ENCODE peak calls at places on chromosome 22, in four cellular contexts. F is cardiac muscle cell, I is fibroblast of villous mesenchyme, L is T follicular helper cell. N is an unnamed sample.
A peak's percentile ranks its signal among the peaks of the same experiment; 100 is the strongest.

GRCh38 chr22:20080445-20080775 is 369 bp downstream of the DGCR8 start:
- DNase-seq in L (peak; percentile 55), I (peak; percentile 55), F (peak; percentile 76), N (peak; percentile 75)

GRCh38 chr22:25358421-25359170 is 139.2 kb downstream of the CRYBB2 start:
- DNase-seq in I (no peak), F (no peak), L (no peak), N (no peak)

GRCh38 chr22:22748297-22748743 is 103.9 kb downstream of the GGTLC2 start:
- DNase-seq in F (no peak), I (peak; percentile 56), L (no peak), N (peak; percentile 63)

GRCh38 chr22:27531782-27532530 is 269.6 kb downstream of the MN1 start:
- DNase-seq in I (peak; percentile 85), L (no peak), F (peak; percentile 24), N (no peak)

GRCh38 chr22:17112491-17113042 is 8.6 kb downstream of the TMEM121B start:
- DNase-seq in F (no peak), I (no peak), L (no peak), N (no peak)

GRCh38 chr22:36612458-36612857 is 83.5 kb upstream of the EIF3D start:
- DNase-seq in I (peak; percentile 82), L (no peak), F (no peak), N (no peak)

GRCh38 chr22:37169947-37170688 is 17.9 kb downstream of the C1QTNF6 start:
- DNase-seq in F (no peak), I (no peak), L (no peak), N (no peak)

GRCh38 chr22:39493759-39494158 is 8.3 kb upstream of the MIEF1 start:
- DNase-seq in F (no peak), L (no peak), I (peak; percentile 75), N (no peak)

GRCh38 chr22:26377170-26377825 is 51.8 kb upstream of the ASPHD2 start:
- DNase-seq in L (no peak), I (no peak), F (no peak), N (no peak)

GRCh38 chr22:46233231-46233630 is 16.9 kb downstream of the CDPF1 start:
- DNase-seq in L (no peak), I (no peak), F (no peak), N (no peak)

GRCh38 chr22:28297504-28297903 is 378.4 kb upstream of the PITPNB start:
- DNase-seq in I (peak; percentile 21), F (no peak), L (no peak), N (no peak)

GRCh38 chr22:47307326-47307725 is 544.9 kb downstream of the TBC1D22A start:
- DNase-seq in I (peak; percentile 38), L (no peak), F (no peak), N (no peak)

GRCh38 chr22:39135092-39135896 is 17.2 kb downstream of the CBX7 start:
- DNase-seq in I (peak; percentile 50), L (no peak), F (peak; percentile 72), N (peak; percentile 54)

GRCh38 chr22:47067911-47068654 is 305.6 kb downstream of the TBC1D22A start:
- DNase-seq in L (no peak), I (no peak), F (no peak), N (no peak)

GRCh38 chr22:27501191-27501936 is 300.2 kb downstream of the MN1 start:
- DNase-seq in I (no peak), L (no peak), F (no peak), N (no peak)

GRCh38 chr22:38724926-38725571 is 19.3 kb downstream of the GTPBP1 start:
- DNase-seq in F (peak; percentile 56), L (peak; percentile 31), I (peak; percentile 35), N (no peak)

GRCh38 chr22:45918455-45919370 is 58.2 kb downstream of the WNT7B start:
- DNase-seq in F (no peak), I (no peak), L (no peak), N (no peak)

GRCh38 chr22:28025333-28025732 is 106.3 kb upstream of the PITPNB start:
- DNase-seq in F (no peak), L (no peak), I (no peak), N (no peak)

GRCh38 chr22:26777402-26777801 is 120.0 kb downstream of the MIAT start:
- DNase-seq in I (peak; percentile 75), F (no peak), L (no peak), N (no peak)

GRCh38 chr22:39463931-39464390 is 7.1 kb downstream of the MGAT3 start:
- DNase-seq in L (no peak), I (no peak), F (no peak), N (no peak)

GRCh38 chr22:50733521-50734342 is 4.3 kb upstream of the ACR start:
- DNase-seq in F (no peak), I (peak; percentile 30), L (no peak), N (no peak)

GRCh38 chr22:27323646-27324045 is 477.9 kb downstream of the MN1 start:
- DNase-seq in F (no peak), L (no peak), I (no peak), N (no peak)

GRCh38 chr22:39528681-39529486 is 3.7 kb downstream of the RPS19BP1 start:
- DNase-seq in L (peak; percentile 91), I (peak; percentile 95), F (peak; percentile 92), N (peak; percentile 95)

GRCh38 chr22:24175160-24175808 is 6.0 kb upstream of the SUSD2 start:
- DNase-seq in I (peak; percentile 79), F (peak; percentile 84), L (peak; percentile 37), N (peak; percentile 76)

GRCh38 chr22:49212466-49212865 is 615.2 kb downstream of the BRD1 start:
- DNase-seq in I (no peak), L (no peak), F (no peak), N (no peak)

GRCh38 chr22:23688121-23688520 is 2.7 kb upstream of the RGL4 start:
- DNase-seq in F (no peak), L (no peak), I (no peak), N (no peak)